ENCODE peak calls at places on chromosomes 6 and 20, in six cellular contexts. J, P, Q, T, K and N are unnamed samples.

GRCh38 chr6:15941168-15941567 is 187.7 kb upstream of the MYLIP start:
- DNase-seq in Q (no peak), T (no peak), P (no peak), J (no peak), K (no peak), N (no peak)

GRCh38 chr6:2593167-2593566 is 157.6 kb downstream of the MYLK4 start:
- DNase-seq in T (no peak), K (no peak), Q (peak), J (no peak), P (no peak), N (no peak)

GRCh38 chr6:65182681-65183080 is 524.3 kb downstream of the EYS start:
- DNase-seq in J (no peak), K (no peak), P (no peak), Q (no peak), T (no peak), N (no peak)

GRCh38 chr20:9220874-9221547 is 152.1 kb downstream of the PLCB4 start:
- DNase-seq in P (peak), T (no peak), J (no peak), Q (no peak), K (no peak), N (no peak)

GRCh38 chr6:99002826-99003225 is 55.1 kb upstream of the FBXL4 start:
- DNase-seq in K (no peak), P (no peak), J (no peak), T (no peak), Q (no peak), N (no peak)

GRCh38 chr20:38157635-38158495 is 7.2 kb downstream of the TGM2 start:
- DNase-seq in T (no peak), Q (no peak), K (no peak), P (no peak), J (no peak), N (no peak)

GRCh38 chr6:1604991-1605821 is 4.5 kb upstream of the FOXC1 start:
- DNase-seq in P (no peak), K (no peak), Q (no peak), J (no peak), T (no peak), N (no peak)

GRCh38 chr6:163789199-163789810 is 374.8 kb downstream of the QKI start:
- DNase-seq in J (no peak), T (no peak), P (peak), Q (no peak), K (no peak), N (no peak)

GRCh38 chr20:47672886-47673670 is 112.2 kb downstream of the SULF2 start:
- DNase-seq in K (no peak), J (no peak), P (no peak), T (no peak), Q (no peak), N (no peak)

GRCh38 chr6:32843321-32843978 is 397 bp downstream of the PSMB8 start:
- DNase-seq in P (no peak), J (no peak), T (no peak), Q (no peak), K (no peak), N (no peak)

GRCh38 chr6:20202070-20202658 is 10.1 kb downstream of the MBOAT1 start:
- DNase-seq in P (no peak), Q (peak), T (no peak), J (no peak), K (peak), N (no peak)

GRCh38 chr6:147207851-147208754 is 3.9 kb downstream of the STXBP5 start:
- DNase-seq in Q (no peak), K (no peak), J (no peak), P (peak), T (no peak), N (no peak)

GRCh38 chr6:115602471-115602870 is 458.2 kb downstream of the FRK start:
- DNase-seq in J (no peak), T (no peak), P (no peak), K (no peak), Q (no peak), N (no peak)

GRCh38 chr6:116417661-116418060 is 43.5 kb upstream of the CALHM6 start:
- DNase-seq in P (no peak), K (no peak), Q (no peak), J (no peak), T (no peak), N (no peak)

GRCh38 chr6:55705381-55705780 is 126.4 kb upstream of the HMGCLL1 start:
- DNase-seq in Q (no peak), P (no peak), T (no peak), J (no peak), K (no peak), N (no peak)

GRCh38 chr6:154653853-154654252 is 79.4 kb upstream of the SCAF8 start:
- DNase-seq in P (peak), T (no peak), Q (no peak), J (no peak), K (no peak), N (peak)

GRCh38 chr6:71349395-71349794 is 60.8 kb downstream of the OGFRL1 start:
- DNase-seq in Q (no peak), K (peak), T (no peak), P (peak), J (no peak), N (no peak)